ENCODE peak calls at places on chromosomes 16 and 17, in nine cellular contexts. C is RPMI8226; M is colonic mucosa; I is body of pancreas; B is HT1080; Y is iPS DF 19.7; U is kidney glomerular epithelial cell; R is left lung; X is naive thymus-derived CD8-positive, alpha-beta T cell. W is an unnamed sample.
A peak's percentile ranks its signal among the peaks of the same experiment; 100 is the strongest.

GRCh38 chr16:3874242-3874641 is 6.3 kb downstream of the CREBBP start:
- DNase-seq in C (peak; percentile 22), M (peak; percentile 61), I (no peak), B (no peak), Y (no peak), U (no peak), R (peak; percentile 10), X (no peak), W (no peak)

GRCh38 chr17:60345233-60345632 is 46.7 kb downstream of the USP32 start:
- DNase-seq in C (no peak), M (no peak), I (no peak), B (no peak), Y (no peak), U (no peak), R (no peak), X (no peak), W (no peak)

GRCh38 chr16:11546522-11547485 is 39.9 kb downstream of the LITAF start:
- DNase-seq in C (no peak), M (no peak), I (no peak), B (peak; percentile 18), Y (no peak), U (no peak), R (no peak), X (no peak), W (no peak)

GRCh38 chr16:56450275-56450889 is 750 bp downstream of the NUDT21 start:
- DNase-seq in C (no peak), M (no peak), I (no peak), B (no peak), Y (no peak), U (no peak), R (no peak), X (no peak), W (no peak)

GRCh38 chr17:50055055-50055425 is 870 bp upstream of the ITGA3 start:
- DNase-seq in C (peak; percentile 77), M (peak; percentile 87), I (peak; percentile 93), B (peak; percentile 59), Y (no peak), U (peak; percentile 70), R (peak; percentile 82), X (peak; percentile 31), W (no peak)

GRCh38 chr17:36602924-36603384 is 1.6 kb downstream of the MRM1 start:
- DNase-seq in C (peak; percentile 76), M (peak; percentile 73), I (peak; percentile 65), B (peak; percentile 55), Y (no peak), U (peak; percentile 50), R (no peak), X (peak; percentile 72), W (peak; percentile 90)

GRCh38 chr17:62653831-62654829 is 26.7 kb downstream of the MRC2 start:
- DNase-seq in C (peak; percentile 76), M (peak; percentile 59), I (peak; percentile 44), B (no peak), Y (no peak), U (no peak), R (peak; percentile 59), X (no peak), W (no peak)

GRCh38 chr17:17750881-17751280 is 69.6 kb downstream of the RAI1 start:
- DNase-seq in C (no peak), M (peak; percentile 36), I (peak; percentile 41), B (no peak), Y (no peak), U (no peak), R (peak; percentile 52), X (peak; percentile 67), W (peak; percentile 67)

GRCh38 chr17:28748852-28749515 is 5.2 kb downstream of the TRAF4 start:
- DNase-seq in C (no peak), M (no peak), I (no peak), B (no peak), Y (no peak), U (no peak), R (peak; percentile 54), X (no peak), W (no peak)

GRCh38 chr17:82168568-82168967 is 44.1 kb downstream of the CCDC57 start:
- DNase-seq in C (no peak), M (no peak), I (no peak), B (no peak), Y (no peak), U (no peak), R (no peak), X (no peak), W (no peak)

GRCh38 chr17:41329279-41329925 is 13.9 kb upstream of the KRTAP17-1 start:
- DNase-seq in C (peak; percentile 51), M (peak; percentile 47), I (peak; percentile 25), B (peak; percentile 57), Y (peak; percentile 33), U (peak; percentile 39), R (no peak), X (no peak), W (peak; percentile 34)

GRCh38 chr16:12321363-12321762 is 344.8 kb downstream of the SNX29 start:
- DNase-seq in C (no peak), M (no peak), I (no peak), B (no peak), Y (no peak), U (no peak), R (no peak), X (peak; percentile 5), W (peak; percentile 91)

GRCh38 chr17:8359769-8360168 is 16.7 kb downstream of the KRABD2 start:
- DNase-seq in C (no peak), M (no peak), I (no peak), B (peak; percentile 83), Y (no peak), U (peak; percentile 26), R (no peak), X (no peak), W (no peak)

GRCh38 chr16:85728879-85729278 is 22.0 kb downstream of the C16orf74 start:
- DNase-seq in C (no peak), M (no peak), I (no peak), B (no peak), Y (no peak), U (no peak), R (no peak), X (no peak), W (no peak)

GRCh38 chr17:40417258-40417608 is 463 bp downstream of the TOP2A start:
- DNase-seq in C (peak; percentile 58), M (peak; percentile 43), I (no peak), B (no peak), Y (no peak), U (no peak), R (no peak), X (no peak), W (peak; percentile 59)

GRCh38 chr17:7548585-7549400 is at the start of gene TNFSF12:
- DNase-seq in C (no peak), M (peak; percentile 73), I (peak; percentile 67), B (no peak), Y (no peak), U (no peak), R (peak; percentile 73), X (peak; percentile 52), W (no peak)

GRCh38 chr17:75878174-75878998 is at the start of gene TRIM47:
- DNase-seq in C (peak; percentile 94), M (peak; percentile 78), I (peak; percentile 66), B (peak; percentile 55), Y (no peak), U (no peak), R (peak; percentile 68), X (peak; percentile 26), W (no peak)

GRCh38 chr17:62059394-62059793 is 5.7 kb downstream of the MED13 start:
- DNase-seq in C (no peak), M (no peak), I (no peak), B (no peak), Y (no peak), U (no peak), R (no peak), X (no peak), W (no peak)

GRCh38 chr17:67594115-67594878 is 123.4 kb upstream of the NOL11 start:
- DNase-seq in C (no peak), M (no peak), I (peak; percentile 50), B (no peak), Y (no peak), U (peak; percentile 20), R (no peak), X (no peak), W (peak; percentile 31)

GRCh38 chr17:61406871-61407210 is 7.2 kb downstream of the TBX2 start:
- DNase-seq in C (no peak), M (no peak), I (no peak), B (no peak), Y (no peak), U (no peak), R (peak; percentile 22), X (no peak), W (no peak)

GRCh38 chr17:28174352-28175046 is 132.0 kb downstream of the NLK start:
- DNase-seq in C (no peak), M (no peak), I (no peak), B (peak; percentile 57), Y (no peak), U (no peak), R (no peak), X (peak; percentile 45), W (no peak)

W was measured in NAMALWA.